ENCODE peak calls at places on chromosomes 13 and 19, in four cellular contexts. K is T-helper 2 cell, F is astrocyte of the spinal cord, C is uterus. J is an unnamed sample.

GRCh38 chr13:30816733-30817132 is 81.4 kb downstream of the ALOX5AP start:
- DNase-seq in K (no peak), F (no peak), C (no peak), J (no peak)

GRCh38 chr13:74197686-74198085 is 63.5 kb upstream of the KLF12 start:
- DNase-seq in K (no peak), F (no peak), C (no peak), J (no peak)

GRCh38 chr19:5700455-5701092 is 10.5 kb downstream of the RPL36 start:
- DNase-seq in K (no peak), F (no peak), C (no peak), J (no peak)

GRCh38 chr19:2798733-2799132 is 13.4 kb downstream of the THOP1 start:
- DNase-seq in K (no peak), F (no peak), C (no peak), J (no peak)

GRCh38 chr13:44271031-44271433 is 102.6 kb upstream of the SERP2 start:
- DNase-seq in K (no peak), F (peak; percentile 71), C (peak; percentile 51), J (no peak)

GRCh38 chr13:101514100-101514499 is 61.6 kb downstream of the ITGBL1 start:
- DNase-seq in K (no peak), F (no peak), C (no peak), J (no peak)

GRCh38 chr13:97257800-97258799 is 36.0 kb downstream of the MBNL2 start:
- DNase-seq in K (no peak), F (peak; percentile 89), C (peak; percentile 77), J (no peak)

GRCh38 chr19:15159251-15159650 is 41.5 kb downstream of the NOTCH3 start:
- DNase-seq in K (no peak), F (peak; percentile 26), C (no peak), J (no peak)

GRCh38 chr13:97116754-97117153 is 105.4 kb upstream of the MBNL2 start:
- DNase-seq in K (no peak), F (peak; percentile 70), C (peak; percentile 46), J (no peak)

GRCh38 chr19:41299755-41300089 is 10.2 kb upstream of the CCDC97 start:
- DNase-seq in K (peak; percentile 52), F (peak; percentile 91), C (peak; percentile 51), J (peak; percentile 46)

GRCh38 chr19:47221080-47221841 is 9.7 kb downstream of the BBC3 start:
- DNase-seq in K (no peak), F (no peak), C (no peak), J (no peak)

GRCh38 chr19:10567696-10568443 is 909 bp downstream of the CDKN2D start:
- DNase-seq in K (no peak), F (no peak), C (no peak), J (no peak)

GRCh38 chr13:113096052-113096744 is 9.4 kb upstream of the F7 start:
- DNase-seq in K (no peak), F (no peak), C (no peak), J (no peak)

GRCh38 chr19:44807652-44808462 is 1.0 kb upstream of the BCAM start:
- DNase-seq in K (no peak), F (peak; percentile 17), C (peak; percentile 36), J (no peak)

GRCh38 chr19:958967-959685 is 25.0 kb upstream of the WDR18 start:
- DNase-seq in K (no peak), F (peak; percentile 26), C (no peak), J (no peak)

GRCh38 chr13:43094901-43095300 is 71.5 kb downstream of the DNAJC15 start:
- DNase-seq in K (no peak), F (no peak), C (no peak), J (no peak)

GRCh38 chr19:19566306-19566705 is 28.2 kb downstream of the CILP2 start:
- DNase-seq in K (no peak), F (no peak), C (no peak), J (no peak)

GRCh38 chr13:79973533-79973963 is 367.4 kb downstream of the SPRY2 start:
- DNase-seq in K (no peak), F (no peak), C (peak; percentile 21), J (no peak)

GRCh38 chr19:39038098-39038497 is 5.7 kb upstream of the FBXO27 start:
- DNase-seq in K (no peak), F (peak; percentile 19), C (no peak), J (no peak)

GRCh38 chr13:50747939-50748338 is 95.6 kb downstream of the DLEU7 start:
- DNase-seq in K (no peak), F (no peak), C (no peak), J (no peak)

GRCh38 chr19:18717601-18718000 is 34.1 kb downstream of the CRTC1 start:
- DNase-seq in K (no peak), F (no peak), C (no peak), J (no peak)